ENCODE peak calls at places on chromosomes 3 and 15, in eight cellular contexts. One of them, this sample, is unnamed.
A peak's percentile ranks its signal among the peaks of the same experiment; 100 is the strongest.

GRCh38 chr3:160225181-160226025 is at the start of gene C3orf80:
- DNase-seq in mucosa of descending colon: peak; percentile 70
- DNase-seq in cardiac muscle cell: peak; percentile 48
- DNase-seq in sigmoid colon: peak; percentile 87
- DNase-seq in brain microvascular endothelial cell: no peak
- DNase-seq in psoas muscle: peak; percentile 43
- DNase-seq in hepatocyte: peak; percentile 69
- DNase-seq in left ventricle myocardium inferior: peak; percentile 36
- DNase-seq in this sample: peak; percentile 32

GRCh38 chr3:170420307-170420821 is 1.7 kb downstream of the CLDN11 start:
- DNase-seq in psoas muscle: no peak
- DNase-seq in mucosa of descending colon: no peak
- DNase-seq in hepatocyte: peak; percentile 13
- DNase-seq in left ventricle myocardium inferior: no peak
- DNase-seq in brain microvascular endothelial cell: no peak
- DNase-seq in cardiac muscle cell: peak; percentile 80
- DNase-seq in sigmoid colon: no peak
- DNase-seq in this sample: no peak

GRCh38 chr3:13222891-13223573 is 149.8 kb upstream of the IQSEC1 start:
- DNase-seq in psoas muscle: no peak
- DNase-seq in mucosa of descending colon: no peak
- DNase-seq in cardiac muscle cell: no peak
- DNase-seq in hepatocyte: no peak
- DNase-seq in left ventricle myocardium inferior: no peak
- DNase-seq in brain microvascular endothelial cell: no peak
- DNase-seq in sigmoid colon: no peak
- DNase-seq in this sample: no peak

GRCh38 chr3:139286825-139287224 is 57.0 kb upstream of the MRPS22 start:
- DNase-seq in sigmoid colon: no peak
- DNase-seq in left ventricle myocardium inferior: peak; percentile 53
- DNase-seq in psoas muscle: no peak
- DNase-seq in mucosa of descending colon: no peak
- DNase-seq in hepatocyte: no peak
- DNase-seq in cardiac muscle cell: no peak
- DNase-seq in brain microvascular endothelial cell: no peak
- DNase-seq in this sample: no peak

GRCh38 chr3:97481416-97481815 is 283.1 kb upstream of the ARL6 start:
- DNase-seq in hepatocyte: no peak
- DNase-seq in mucosa of descending colon: no peak
- DNase-seq in psoas muscle: no peak
- DNase-seq in brain microvascular endothelial cell: no peak
- DNase-seq in left ventricle myocardium inferior: no peak
- DNase-seq in cardiac muscle cell: no peak
- DNase-seq in sigmoid colon: no peak
- DNase-seq in this sample: no peak

GRCh38 chr15:31471731-31472430 is 145.2 kb downstream of the KLF13 start:
- DNase-seq in mucosa of descending colon: no peak
- DNase-seq in psoas muscle: no peak
- DNase-seq in cardiac muscle cell: peak; percentile 88
- DNase-seq in brain microvascular endothelial cell: peak; percentile 86
- DNase-seq in sigmoid colon: no peak
- DNase-seq in hepatocyte: no peak
- DNase-seq in left ventricle myocardium inferior: no peak
- DNase-seq in this sample: peak; percentile 87

GRCh38 chr3:172129868-172130751 is 90.7 kb downstream of the FNDC3B start:
- DNase-seq in left ventricle myocardium inferior: peak; percentile 91
- DNase-seq in hepatocyte: peak; percentile 92
- DNase-seq in mucosa of descending colon: peak; percentile 69
- DNase-seq in psoas muscle: peak; percentile 94
- DNase-seq in cardiac muscle cell: peak; percentile 99
- DNase-seq in brain microvascular endothelial cell: peak; percentile 99
- DNase-seq in sigmoid colon: peak; percentile 97
- DNase-seq in this sample: peak; percentile 99

GRCh38 chr3:72446406-72447058 is 401.7 kb downstream of the SHQ1 start:
- DNase-seq in hepatocyte: no peak
- DNase-seq in brain microvascular endothelial cell: no peak
- DNase-seq in cardiac muscle cell: no peak
- DNase-seq in mucosa of descending colon: peak; percentile 84
- DNase-seq in sigmoid colon: no peak
- DNase-seq in left ventricle myocardium inferior: no peak
- DNase-seq in psoas muscle: no peak
- DNase-seq in this sample: peak; percentile 29

GRCh38 chr3:99167016-99167415 is 265.5 kb upstream of the DCBLD2 start:
- DNase-seq in left ventricle myocardium inferior: no peak
- DNase-seq in hepatocyte: no peak
- DNase-seq in sigmoid colon: no peak
- DNase-seq in cardiac muscle cell: no peak
- DNase-seq in psoas muscle: no peak
- DNase-seq in brain microvascular endothelial cell: no peak
- DNase-seq in mucosa of descending colon: no peak
- DNase-seq in this sample: peak; percentile 64

GRCh38 chr3:126118591-126118990 is 34.7 kb upstream of the SLC41A3 start:
- DNase-seq in psoas muscle: no peak
- DNase-seq in cardiac muscle cell: no peak
- DNase-seq in hepatocyte: no peak
- DNase-seq in sigmoid colon: peak; percentile 38
- DNase-seq in mucosa of descending colon: peak; percentile 5
- DNase-seq in brain microvascular endothelial cell: no peak
- DNase-seq in left ventricle myocardium inferior: peak; percentile 5
- DNase-seq in this sample: no peak

GRCh38 chr3:188788621-188789081 is 383.1 kb upstream of the TPRG1 start:
- DNase-seq in cardiac muscle cell: peak; percentile 93
- DNase-seq in brain microvascular endothelial cell: peak; percentile 99
- DNase-seq in mucosa of descending colon: no peak
- DNase-seq in sigmoid colon: no peak
- DNase-seq in psoas muscle: no peak
- DNase-seq in left ventricle myocardium inferior: no peak
- DNase-seq in hepatocyte: no peak
- DNase-seq in this sample: peak; percentile 94

GRCh38 chr3:151382671-151383070 is 1.9 kb downstream of the P2RY12 start:
- DNase-seq in left ventricle myocardium inferior: no peak
- DNase-seq in sigmoid colon: no peak
- DNase-seq in psoas muscle: no peak
- DNase-seq in hepatocyte: peak; percentile 15
- DNase-seq in brain microvascular endothelial cell: no peak
- DNase-seq in cardiac muscle cell: no peak
- DNase-seq in mucosa of descending colon: no peak
- DNase-seq in this sample: no peak

GRCh38 chr3:117518385-117518784 is 808.8 kb downstream of the TUSC7 start:
- DNase-seq in sigmoid colon: no peak
- DNase-seq in hepatocyte: no peak
- DNase-seq in left ventricle myocardium inferior: no peak
- DNase-seq in mucosa of descending colon: no peak
- DNase-seq in brain microvascular endothelial cell: no peak
- DNase-seq in psoas muscle: no peak
- DNase-seq in cardiac muscle cell: no peak
- DNase-seq in this sample: no peak

GRCh38 chr3:15361494-15362214 is 29.3 kb upstream of the SH3BP5 start:
- DNase-seq in cardiac muscle cell: peak; percentile 17
- DNase-seq in mucosa of descending colon: no peak
- DNase-seq in left ventricle myocardium inferior: no peak
- DNase-seq in psoas muscle: no peak
- DNase-seq in brain microvascular endothelial cell: peak; percentile 60
- DNase-seq in hepatocyte: no peak
- DNase-seq in sigmoid colon: no peak
- DNase-seq in this sample: peak; percentile 68

GRCh38 chr3:122661633-122662032 is 19.0 kb upstream of the PARP14 start:
- DNase-seq in sigmoid colon: no peak
- DNase-seq in psoas muscle: no peak
- DNase-seq in cardiac muscle cell: no peak
- DNase-seq in left ventricle myocardium inferior: no peak
- DNase-seq in brain microvascular endothelial cell: no peak
- DNase-seq in mucosa of descending colon: no peak
- DNase-seq in hepatocyte: no peak
- DNase-seq in this sample: no peak

DNA sequence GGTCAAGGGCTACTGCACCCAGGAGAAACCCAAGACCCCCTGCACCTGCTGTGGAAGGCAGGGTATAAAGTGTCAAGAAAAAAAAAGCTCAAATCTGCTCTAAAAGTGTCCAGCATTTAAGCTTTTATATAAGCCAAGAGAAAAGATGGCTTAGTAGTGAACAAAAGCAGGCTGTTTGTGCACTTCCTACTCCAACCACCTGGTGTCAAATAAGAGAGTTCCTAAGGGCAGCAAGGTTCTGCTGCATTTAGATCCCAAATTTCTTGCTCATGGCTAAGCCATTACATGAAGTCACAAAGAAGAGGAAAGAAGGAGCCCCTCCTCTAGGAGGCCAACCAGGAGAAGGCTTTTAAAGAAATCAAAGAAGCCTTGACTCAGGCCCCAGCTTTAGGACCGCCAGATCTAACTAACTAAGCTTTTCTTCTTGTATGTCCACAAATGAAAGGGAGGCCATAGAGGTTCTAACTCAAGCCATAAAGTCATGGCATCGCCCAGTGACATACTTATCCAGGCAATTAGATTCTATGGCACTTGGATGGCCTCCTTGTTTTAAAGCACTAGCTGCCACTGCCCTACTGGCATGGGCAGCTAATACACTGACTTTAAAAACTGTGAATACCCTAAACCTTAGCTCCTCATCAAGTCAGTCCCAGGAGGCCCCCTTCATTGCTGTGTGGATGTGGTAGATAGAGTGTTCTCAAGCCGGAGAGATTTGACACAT is 17.1 kb downstream of the CCR4 start:
- DNase-seq in psoas muscle: no peak
- DNase-seq in hepatocyte: no peak
- DNase-seq in left ventricle myocardium inferior: no peak
- DNase-seq in sigmoid colon: no peak
- DNase-seq in mucosa of descending colon: no peak
- DNase-seq in cardiac muscle cell: no peak
- DNase-seq in brain microvascular endothelial cell: no peak
- DNase-seq in this sample: no peak
- TF ChIP-seq CTCF in psoas muscle: no peak
- TF ChIP-seq CTCF in hepatocyte: no peak
- TF ChIP-seq CTCF in left ventricle myocardium inferior: no peak
- TF ChIP-seq CTCF in sigmoid colon: no peak
- TF ChIP-seq CTCF in mucosa of descending colon: no peak
- TF ChIP-seq CTCF in cardiac muscle cell: no peak
- TF ChIP-seq CTCF in brain microvascular endothelial cell: no peak
- TF ChIP-seq CTCF in this sample: no peak

GRCh38 chr3:21750291-21750690 is 719 bp downstream of the ZNF385D start:
- DNase-seq in left ventricle myocardium inferior: no peak
- DNase-seq in psoas muscle: no peak
- DNase-seq in sigmoid colon: no peak
- DNase-seq in mucosa of descending colon: no peak
- DNase-seq in hepatocyte: no peak
- DNase-seq in brain microvascular endothelial cell: peak; percentile 29
- DNase-seq in cardiac muscle cell: peak; percentile 24
- DNase-seq in this sample: peak; percentile 45
- H3K4me3 ChIP-seq in left ventricle myocardium inferior: peak overlapping the region; percentile 70
- H3K4me3 ChIP-seq in psoas muscle: peak overlapping the region; percentile 58
- H3K4me3 ChIP-seq in sigmoid colon: peak overlapping the region; percentile 40
- H3K4me3 ChIP-seq in mucosa of descending colon: no peak overlapping the region
- H3K4me3 ChIP-seq in hepatocyte: peak overlapping the region; percentile 28
- H3K4me3 ChIP-seq in brain microvascular endothelial cell: peak overlapping the region; percentile 53
- H3K4me3 ChIP-seq in cardiac muscle cell: peak overlapping the region; percentile 61
- H3K4me3 ChIP-seq in this sample: peak overlapping the region; percentile 59

GRCh38 chr3:193665370-193665989 is 72.5 kb downstream of the OPA1 start:
- DNase-seq in left ventricle myocardium inferior: no peak
- DNase-seq in sigmoid colon: no peak
- DNase-seq in brain microvascular endothelial cell: no peak
- DNase-seq in hepatocyte: peak; percentile 61
- DNase-seq in psoas muscle: no peak
- DNase-seq in cardiac muscle cell: peak; percentile 61
- DNase-seq in mucosa of descending colon: no peak
- DNase-seq in this sample: peak; percentile 45
- TF ChIP-seq CTCF in left ventricle myocardium inferior: peak; percentile 57
- TF ChIP-seq CTCF in sigmoid colon: no peak
- TF ChIP-seq CTCF in brain microvascular endothelial cell: peak; percentile 19
- TF ChIP-seq CTCF in hepatocyte: peak; percentile 62
- TF ChIP-seq CTCF in psoas muscle: peak; percentile 48
- TF ChIP-seq CTCF in cardiac muscle cell: peak; percentile 42
- TF ChIP-seq CTCF in mucosa of descending colon: no peak
- TF ChIP-seq CTCF in this sample: peak; percentile 12

GRCh38 chr3:146359841-146360240 is 108.9 kb upstream of the PLSCR4 start:
- DNase-seq in sigmoid colon: no peak
- DNase-seq in psoas muscle: no peak
- DNase-seq in mucosa of descending colon: no peak
- DNase-seq in left ventricle myocardium inferior: no peak
- DNase-seq in brain microvascular endothelial cell: no peak
- DNase-seq in cardiac muscle cell: no peak
- DNase-seq in hepatocyte: no peak
- DNase-seq in this sample: no peak
- H3K4me3 ChIP-seq in sigmoid colon: no peak overlapping the region
- H3K4me3 ChIP-seq in psoas muscle: no peak overlapping the region
- H3K4me3 ChIP-seq in mucosa of descending colon: no peak overlapping the region
- H3K4me3 ChIP-seq in left ventricle myocardium inferior: no peak overlapping the region
- H3K4me3 ChIP-seq in brain microvascular endothelial cell: no peak overlapping the region
- H3K4me3 ChIP-seq in cardiac muscle cell: no peak overlapping the region
- H3K4me3 ChIP-seq in hepatocyte: no peak overlapping the region
- H3K4me3 ChIP-seq in this sample: no peak overlapping the region

DNA sequence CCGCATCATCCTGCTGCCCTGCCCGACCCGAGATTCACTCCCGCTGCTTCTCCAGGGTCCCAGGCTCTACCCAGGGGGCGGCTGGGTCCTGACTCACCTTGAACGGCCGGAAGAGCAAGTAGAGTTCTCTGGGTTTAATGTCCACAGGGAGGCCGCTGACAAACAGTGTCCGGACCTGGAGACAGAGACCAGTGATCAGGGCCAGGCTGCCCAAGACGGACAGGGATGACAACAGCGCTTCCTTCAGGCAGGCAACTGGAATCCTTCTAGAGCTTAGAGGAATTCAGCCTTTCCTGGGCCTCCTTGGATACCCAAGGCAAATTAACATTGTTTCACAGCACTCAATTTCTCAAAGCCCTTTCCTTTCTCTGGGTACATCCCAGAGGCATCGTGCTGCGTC is 23.9 kb downstream of the RBPMS2 start:
- DNase-seq in mucosa of descending colon: no peak
- DNase-seq in psoas muscle: no peak
- DNase-seq in sigmoid colon: no peak
- DNase-seq in brain microvascular endothelial cell: no peak
- DNase-seq in cardiac muscle cell: no peak
- DNase-seq in left ventricle myocardium inferior: no peak
- DNase-seq in hepatocyte: no peak
- DNase-seq in this sample: no peak
- TF ChIP-seq CTCF in mucosa of descending colon: no peak
- TF ChIP-seq CTCF in psoas muscle: no peak
- TF ChIP-seq CTCF in sigmoid colon: no peak
- TF ChIP-seq CTCF in brain microvascular endothelial cell: no peak
- TF ChIP-seq CTCF in cardiac muscle cell: no peak
- TF ChIP-seq CTCF in left ventricle myocardium inferior: no peak
- TF ChIP-seq CTCF in hepatocyte: no peak
- TF ChIP-seq CTCF in this sample: no peak

This sample was measured in foreskin fibroblast.